ENCODE peak calls at places on chromosome 2, in nine cellular contexts. A, L, D, M, G, H, Y, U and J are unnamed samples.

GRCh38 chr2:238282861-238283738 is 5.3 kb downstream of the PER2 start:
- DNase-seq in A (no peak), L (no peak), D (no peak), M (peak), G (no peak), H (no peak), Y (no peak), U (no peak), J (no peak)

GRCh38 chr2:167592441-167592840 is 655.0 kb downstream of the STK39 start:
- DNase-seq in A (no peak), L (no peak), D (no peak), M (no peak), G (no peak), H (no peak), Y (no peak), U (no peak), J (no peak)

GRCh38 chr2:182897137-182897536 is 30.7 kb upstream of the FRZB start:
- DNase-seq in A (no peak), L (no peak), D (no peak), M (no peak), G (no peak), H (no peak), Y (no peak), U (no peak), J (no peak)

GRCh38 chr2:206526416-206526815 is 83.1 kb downstream of the ADAM23 start:
- DNase-seq in A (no peak), L (no peak), D (no peak), M (no peak), G (no peak), H (no peak), Y (no peak), U (no peak), J (no peak)

GRCh38 chr2:70897203-70897976 is 38.3 kb upstream of the ATP6V1B1 start:
- DNase-seq in A (no peak), L (no peak), D (no peak), M (peak), G (no peak), H (no peak), Y (no peak), U (no peak), J (no peak)

GRCh38 chr2:9613291-9613690 is 17.5 kb downstream of the YWHAQ start:
- DNase-seq in A (no peak), L (no peak), D (no peak), M (peak), G (no peak), H (no peak), Y (no peak), U (no peak), J (no peak)

GRCh38 chr2:219645631-219646527 is 18.4 kb downstream of the SLC4A3 start:
- DNase-seq in A (no peak), L (no peak), D (no peak), M (no peak), G (peak), H (no peak), Y (no peak), U (peak), J (peak)

GRCh38 chr2:8379134-8379533 is 302.7 kb upstream of the ID2 start:
- DNase-seq in A (no peak), L (no peak), D (no peak), M (no peak), G (no peak), H (no peak), Y (no peak), U (no peak), J (no peak)

GRCh38 chr2:233714164-233714563 is 1.5 kb downstream of the UGT1A5 start:
- DNase-seq in A (no peak), L (no peak), D (no peak), M (peak), G (no peak), H (no peak), Y (no peak), U (no peak), J (no peak)

GRCh38 chr2:166070231-166070630 is 57.6 kb downstream of the SCN1A start:
- DNase-seq in A (no peak), L (no peak), D (no peak), M (no peak), G (no peak), H (no peak), Y (no peak), U (no peak), J (no peak)

GRCh38 chr2:190344275-190344827 is 962 bp downstream of the INPP1 start:
- DNase-seq in A (peak), L (peak), D (no peak), M (peak), G (no peak), H (peak), Y (peak), U (no peak), J (no peak)

GRCh38 chr2:225566798-225567197 is 167.3 kb downstream of the NYAP2 start:
- DNase-seq in A (no peak), L (no peak), D (no peak), M (peak), G (no peak), H (no peak), Y (no peak), U (no peak), J (no peak)

GRCh38 chr2:106137944-106138903 is 55.9 kb downstream of the UXS1 start:
- DNase-seq in A (no peak), L (no peak), D (no peak), M (no peak), G (no peak), H (no peak), Y (no peak), U (no peak), J (no peak)

GRCh38 chr2:71615769-71616730 is 162.7 kb downstream of the DYSF start:
- DNase-seq in A (no peak), L (no peak), D (no peak), M (no peak), G (peak), H (no peak), Y (no peak), U (peak), J (no peak)

GRCh38 chr2:175631247-175631628 is 370.8 kb downstream of the LNPK start:
- DNase-seq in A (no peak), L (no peak), D (no peak), M (no peak), G (no peak), H (no peak), Y (no peak), U (no peak), J (no peak)

GRCh38 chr2:216307496-216307895 is 64.8 kb downstream of the MARCHF4 start:
- DNase-seq in A (no peak), L (no peak), D (no peak), M (no peak), G (no peak), H (no peak), Y (no peak), U (no peak), J (no peak)

GRCh38 chr2:1564506-1564905 is 151.2 kb downstream of the TPO start:
- DNase-seq in A (no peak), L (no peak), D (no peak), M (no peak), G (peak), H (no peak), Y (no peak), U (no peak), J (no peak)

GRCh38 chr2:70944291-70944690 is 8.6 kb downstream of the ATP6V1B1 start:
- DNase-seq in A (no peak), L (no peak), D (no peak), M (no peak), G (peak), H (no peak), Y (no peak), U (peak), J (no peak)

GRCh38 chr2:43832457-43832856 is 6.2 kb downstream of the ABCG5 start:
- DNase-seq in A (no peak), L (no peak), D (no peak), M (peak), G (no peak), H (no peak), Y (no peak), U (no peak), J (no peak)

GRCh38 chr2:33240178-33240577 is 236.3 kb upstream of the RASGRP3 start:
- DNase-seq in A (no peak), L (no peak), D (no peak), M (no peak), G (no peak), H (no peak), Y (no peak), U (no peak), J (no peak)

GRCh38 chr2:106115250-106115649 is 78.9 kb downstream of the UXS1 start:
- DNase-seq in A (no peak), L (no peak), D (no peak), M (peak), G (no peak), H (peak), Y (no peak), U (no peak), J (no peak)

GRCh38 chr2:191038241-191038725 is 24.3 kb upstream of the STAT1 start:
- DNase-seq in A (no peak), L (no peak), D (no peak), M (peak), G (no peak), H (no peak), Y (no peak), U (no peak), J (no peak)

GRCh38 chr2:122977580-122977979 is 1047.5 kb upstream of the CNTNAP5 start:
- DNase-seq in A (no peak), L (no peak), D (no peak), M (no peak), G (no peak), H (no peak), Y (no peak), U (no peak), J (no peak)

GRCh38 chr2:227365833-227366232 is 13.3 kb downstream of the TM4SF20 start:
- DNase-seq in A (no peak), L (no peak), D (no peak), M (no peak), G (no peak), H (no peak), Y (no peak), U (no peak), J (no peak)

DNA sequence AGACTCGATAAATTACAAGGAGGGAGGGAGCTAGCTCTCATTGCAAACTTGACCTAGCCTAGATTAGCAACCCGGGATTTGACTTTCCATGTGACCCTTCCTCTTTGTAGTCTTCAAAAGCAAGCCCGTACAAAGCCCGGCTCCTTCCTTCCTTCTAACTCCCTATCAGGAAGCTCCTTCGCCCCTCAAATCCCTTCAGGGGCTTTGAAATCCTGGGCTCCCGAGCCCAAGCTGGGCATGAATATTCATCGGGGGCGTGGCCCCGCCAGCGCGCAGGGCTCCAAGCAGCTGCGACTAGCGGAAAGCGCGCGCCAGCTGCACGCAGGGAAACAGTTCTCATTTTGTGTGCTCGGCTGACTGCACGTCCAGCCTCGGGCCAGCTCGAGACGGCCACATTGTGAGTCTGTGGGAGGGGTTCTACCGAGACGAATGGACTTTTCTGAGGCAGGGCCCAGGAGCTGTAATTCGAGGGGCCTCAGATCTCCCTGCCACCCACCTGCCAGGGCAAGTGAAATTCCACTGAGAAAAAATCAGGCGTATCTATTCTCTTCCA is 84.0 kb upstream of the PELI1 start:
- DNase-seq in A (peak), L (peak), D (peak), M (peak), G (peak), H (peak), Y (peak), U (peak), J (peak)
- TF ChIP-seq POLR2A in A (peak), L (peak), D (no peak), M (peak), G (no peak), H (no peak), Y (peak), U (no peak), J (no peak)

GRCh38 chr2:115162454-115163293 is 720.2 kb downstream of the DPP10 start:
- DNase-seq in A (no peak), L (no peak), D (peak), M (no peak), G (no peak), H (no peak), Y (no peak), U (no peak), J (no peak)
- TF ChIP-seq CTCF in A (no peak), L (no peak), D (no peak), M (no peak), G (no peak), H (no peak), Y (no peak), U (no peak), J (no peak)

DNA sequence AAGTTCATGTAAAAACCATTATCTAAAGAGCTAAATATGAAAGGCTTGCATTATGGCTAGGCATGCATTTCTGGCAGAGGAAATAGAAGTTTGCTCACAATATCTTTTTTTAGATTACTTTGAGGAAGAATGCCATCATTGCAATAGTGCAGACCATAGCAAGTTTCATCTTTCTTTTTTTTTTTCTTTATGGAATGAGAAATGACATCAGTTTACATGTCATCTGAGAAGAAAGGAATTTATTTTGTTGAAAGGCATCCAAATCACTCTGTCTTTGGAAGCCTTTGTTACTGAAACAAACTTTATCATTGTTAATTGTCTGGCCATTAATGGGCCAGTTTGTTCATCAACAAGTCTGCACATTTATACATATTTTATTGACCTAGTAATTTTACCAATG is 74.6 kb upstream of the NCKAP5 start:
- DNase-seq in A (no peak), L (no peak), D (no peak), M (no peak), G (no peak), H (no peak), Y (no peak), U (no peak), J (no peak)
- TF ChIP-seq POLR2A in A (no peak), L (no peak), D (no peak), M (no peak), G (no peak), H (no peak), Y (no peak), U (no peak), J (no peak)

DNA sequence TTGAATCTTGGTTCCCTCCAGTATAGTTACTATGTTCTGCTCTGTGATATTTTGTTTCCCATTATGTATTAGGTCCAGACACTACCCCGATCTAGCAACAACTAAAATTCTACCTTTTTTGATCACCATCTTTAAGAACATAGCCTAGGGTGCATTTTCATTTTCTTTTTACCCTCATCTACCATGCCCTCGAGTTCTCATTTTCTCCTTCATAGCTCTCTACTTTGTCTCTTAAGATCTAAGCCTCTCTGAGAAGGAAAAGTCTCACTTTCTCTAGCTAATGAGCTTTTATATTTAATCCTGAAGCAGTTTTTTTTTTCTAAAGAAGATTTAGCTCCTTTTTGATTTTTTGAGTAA is 1089.4 kb upstream of the SLC39A10 start:
- DNase-seq in A (no peak), L (no peak), D (no peak), M (no peak), G (no peak), H (no peak), Y (no peak), U (no peak), J (no peak)
- TF ChIP-seq CTCF in A (no peak), L (no peak), D (no peak), M (no peak), G (no peak), H (no peak), Y (no peak), U (no peak), J (no peak)

GRCh38 chr2:151354807-151355206 is 2.6 kb upstream of the TNFAIP6 start:
- DNase-seq in A (no peak), L (no peak), D (peak), M (no peak), G (no peak), H (no peak), Y (no peak), U (no peak), J (no peak)

GRCh38 chr2:151359768-151360167 is 2.4 kb downstream of the TNFAIP6 start:
- DNase-seq in A (no peak), L (no peak), D (no peak), M (no peak), G (no peak), H (no peak), Y (no peak), U (no peak), J (no peak)

GRCh38 chr2:151361674-151362380 is 4.4 kb downstream of the TNFAIP6 start:
- DNase-seq in A (no peak), L (no peak), D (no peak), M (no peak), G (no peak), H (peak), Y (no peak), U (no peak), J (no peak)

GRCh38 chr2:151357359-151357758 is at the start of gene TNFAIP6:
- DNase-seq in A (no peak), L (no peak), D (no peak), M (peak), G (no peak), H (peak), Y (peak), U (no peak), J (no peak)
- TF ChIP-seq POLR2A in A (peak), L (peak), D (no peak), M (no peak), G (no peak), H (no peak), Y (peak), U (peak), J (no peak)

DNA sequence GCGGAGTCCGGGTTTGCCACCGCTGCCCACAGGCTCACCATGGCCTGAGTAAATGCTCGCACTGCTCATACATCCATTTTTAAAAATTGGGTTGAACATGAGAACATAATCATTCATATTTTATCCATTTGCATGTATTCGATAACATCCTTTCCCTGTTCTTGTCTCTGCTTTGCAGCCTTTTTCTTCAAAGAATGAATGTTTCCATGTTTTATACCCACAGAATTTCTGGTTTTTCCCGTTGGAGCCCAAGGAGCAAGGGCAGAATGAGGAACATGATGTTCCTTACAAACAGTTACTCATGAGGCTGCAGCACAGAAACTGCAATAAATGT is 146.5 kb downstream of the CCDC74A start:
- DNase-seq in A (no peak), L (no peak), D (no peak), M (no peak), G (no peak), H (no peak), Y (no peak), U (no peak), J (no peak)
- TF ChIP-seq CTCF in A (peak), L (no peak), D (no peak), M (no peak), G (no peak), H (peak), Y (no peak), U (no peak), J (no peak)

GRCh38 chr2:37323770-37324535 is 680 bp downstream of the PRKD3 start:
- DNase-seq in A (peak), L (peak), D (no peak), M (peak), G (peak), H (no peak), Y (no peak), U (no peak), J (peak)
- TF ChIP-seq POLR2A in A (no peak), L (no peak), D (no peak), M (no peak), G (no peak), H (no peak), Y (no peak), U (no peak), J (peak)

GRCh38 chr2:84299211-84299775 is 159.8 kb downstream of the SUCLG1 start:
- DNase-seq in A (no peak), L (no peak), D (no peak), M (no peak), G (no peak), H (no peak), Y (no peak), U (no peak), J (no peak)
- TF ChIP-seq CTCF in A (no peak), L (no peak), D (no peak), M (no peak), G (no peak), H (no peak), Y (no peak), U (no peak), J (no peak)

DNA sequence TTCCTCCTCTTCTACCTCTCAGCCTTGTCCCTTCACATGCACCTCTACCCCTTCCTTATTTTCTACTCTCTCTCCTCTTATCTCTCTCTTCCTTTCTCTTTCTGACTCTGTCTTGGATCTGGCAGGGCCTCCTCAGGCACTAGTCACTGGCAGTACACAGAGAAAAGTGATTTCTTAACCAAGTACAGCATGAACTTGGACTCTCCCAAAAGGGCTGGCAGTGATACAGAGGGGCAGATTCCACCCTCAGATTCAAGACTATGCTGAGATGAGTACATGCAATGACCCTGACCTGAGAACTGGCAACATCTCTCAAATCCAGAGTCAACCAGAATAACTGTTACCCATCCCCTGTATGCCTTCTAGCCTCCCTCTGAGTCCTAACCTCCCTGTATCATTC is 4.3 kb downstream of the AOX1 start:
- DNase-seq in A (no peak), L (no peak), D (no peak), M (no peak), G (peak), H (no peak), Y (peak), U (no peak), J (peak)
- TF ChIP-seq POLR2A in A (no peak), L (no peak), D (no peak), M (no peak), G (no peak), H (no peak), Y (no peak), U (no peak), J (no peak)

GRCh38 chr2:96536445-96537065 is at the start of gene ARID5A:
- DNase-seq in A (peak), L (peak), D (peak), M (peak), G (peak), H (peak), Y (peak), U (peak), J (peak)
- TF ChIP-seq CTCF in A (peak), L (peak), D (peak), M (no peak), G (no peak), H (no peak), Y (peak), U (peak), J (peak)